ENCODE peak calls at places on chromosomes 7 and 10, in six cellular contexts. F is nucleus accumbens; B is HCT116; T is HT-29; I is cardiac fibroblast; U is stimulated activated CD4-positive, alpha-beta T cell treated with anti-CD3 and anti-CD28 coated beads, TNF-alpha, amount 100 ng/mL, for 4 hours. V is an unnamed sample.

GRCh38 chr7:155258233-155258575 is 39.5 kb upstream of the INSIG1 start:
- DNase-seq in T (peak), I (peak), B (no peak), U (no peak), F (no peak), V (no peak)

GRCh38 chr7:29508608-29509007 is 55.0 kb upstream of the PRR15 start:
- DNase-seq in B (no peak), I (no peak), U (no peak), F (no peak), T (no peak), V (no peak)

GRCh38 chr7:2601907-2602735 is 29.7 kb upstream of the TTYH3 start:
- DNase-seq in F (no peak), T (no peak), B (no peak), U (no peak), I (no peak), V (no peak)

GRCh38 chr7:44159824-44160630 is 18.9 kb upstream of the MYL7 start:
- DNase-seq in T (no peak), U (no peak), F (no peak), I (no peak), B (no peak), V (no peak)

GRCh38 chr10:60114765-60115586 is 208.6 kb upstream of the CCDC6 start:
- DNase-seq in F (no peak), T (peak), B (peak), I (peak), U (no peak), V (no peak)

GRCh38 chr10:114541081-114541833 is 116.8 kb downstream of the ABLIM1 start:
- DNase-seq in B (no peak), U (peak), F (no peak), I (peak), T (no peak), V (no peak)

GRCh38 chr7:18445483-18445882 is 50.1 kb upstream of the HDAC9 start:
- DNase-seq in T (no peak), B (no peak), F (no peak), I (no peak), U (no peak), V (no peak)

GRCh38 chr10:62744136-62744535 is 60.4 kb upstream of the ADO start:
- DNase-seq in U (no peak), T (no peak), F (no peak), B (no peak), I (no peak), V (no peak)

GRCh38 chr7:105345725-105346124 is 43.0 kb downstream of the SRPK2 start:
- DNase-seq in U (no peak), I (no peak), F (no peak), B (no peak), T (no peak), V (no peak)

GRCh38 chr7:131600578-131600977 is 44.1 kb upstream of the PODXL start:
- DNase-seq in F (no peak), I (peak), U (no peak), B (no peak), T (no peak), V (no peak)

GRCh38 chr10:105503714-105504113 is 862.6 kb downstream of the SORCS3 start:
- DNase-seq in T (no peak), I (no peak), B (no peak), F (no peak), U (no peak), V (no peak)

V was measured in activated B cell treated with CpG ODN at 0.5 μM for 24 hours.